ENCODE peak calls at places on chromosomes 13 and 19, in seven cellular contexts. One of them, this sample, is unnamed.

GRCh38 chr13:63501702-63502101 is 2086.1 kb upstream of the PCDH20 start:
- DNase-seq in GM12878: no peak
- DNase-seq in SK-N-SH: no peak
- DNase-seq in tibial nerve: no peak
- DNase-seq in stomach: no peak
- DNase-seq in A549: no peak
- DNase-seq in esophagus muscularis mucosa: no peak
- DNase-seq in this sample: no peak

GRCh38 chr13:113179374-113180230 is 21.2 kb downstream of the PROZ start:
- DNase-seq in GM12878: no peak
- DNase-seq in SK-N-SH: no peak
- DNase-seq in tibial nerve: no peak
- DNase-seq in stomach: no peak
- DNase-seq in A549: no peak
- DNase-seq in esophagus muscularis mucosa: no peak
- DNase-seq in this sample: no peak

GRCh38 chr13:31499274-31499673 is 240.1 kb upstream of the RXFP2 start:
- DNase-seq in GM12878: no peak
- DNase-seq in SK-N-SH: no peak
- DNase-seq in tibial nerve: no peak
- DNase-seq in stomach: no peak
- DNase-seq in A549: no peak
- DNase-seq in esophagus muscularis mucosa: no peak
- DNase-seq in this sample: no peak

GRCh38 chr13:37225414-37226047 is 120.1 kb upstream of the CSNK1A1L start:
- DNase-seq in GM12878: no peak
- DNase-seq in SK-N-SH: no peak
- DNase-seq in tibial nerve: no peak
- DNase-seq in stomach: no peak
- DNase-seq in A549: no peak
- DNase-seq in esophagus muscularis mucosa: no peak
- DNase-seq in this sample: no peak

GRCh38 chr19:54439174-54439851 is 9.7 kb upstream of the LENG8 start:
- DNase-seq in GM12878: no peak
- DNase-seq in SK-N-SH: peak; percentile 63
- DNase-seq in tibial nerve: no peak
- DNase-seq in stomach: peak; percentile 39
- DNase-seq in A549: peak; percentile 69
- DNase-seq in esophagus muscularis mucosa: no peak
- DNase-seq in this sample: no peak

GRCh38 chr13:48562296-48563066 is 29.6 kb upstream of the RCBTB2 start:
- DNase-seq in GM12878: peak; percentile 98
- DNase-seq in SK-N-SH: no peak
- DNase-seq in tibial nerve: no peak
- DNase-seq in stomach: no peak
- DNase-seq in A549: no peak
- DNase-seq in esophagus muscularis mucosa: peak; percentile 24
- DNase-seq in this sample: no peak

GRCh38 chr13:67052550-67053237 is 177.4 kb downstream of the PCDH9 start:
- DNase-seq in GM12878: no peak
- DNase-seq in SK-N-SH: no peak
- DNase-seq in tibial nerve: no peak
- DNase-seq in stomach: no peak
- DNase-seq in A549: no peak
- DNase-seq in esophagus muscularis mucosa: no peak
- DNase-seq in this sample: no peak

GRCh38 chr13:110685305-110685704 is 20.6 kb downstream of the CARS2 start:
- DNase-seq in GM12878: no peak
- DNase-seq in SK-N-SH: no peak
- DNase-seq in tibial nerve: no peak
- DNase-seq in stomach: no peak
- DNase-seq in A549: no peak
- DNase-seq in esophagus muscularis mucosa: no peak
- DNase-seq in this sample: peak; percentile 93

GRCh38 chr13:43003010-43003409 is 11.0 kb upstream of the EPSTI1 start:
- DNase-seq in GM12878: no peak
- DNase-seq in SK-N-SH: no peak
- DNase-seq in tibial nerve: no peak
- DNase-seq in stomach: no peak
- DNase-seq in A549: no peak
- DNase-seq in esophagus muscularis mucosa: no peak
- DNase-seq in this sample: no peak

GRCh38 chr13:101916108-101916757 is 463.8 kb downstream of the ITGBL1 start:
- DNase-seq in GM12878: no peak
- DNase-seq in SK-N-SH: peak; percentile 87
- DNase-seq in tibial nerve: no peak
- DNase-seq in stomach: no peak
- DNase-seq in A549: peak; percentile 15
- DNase-seq in esophagus muscularis mucosa: no peak
- DNase-seq in this sample: no peak

GRCh38 chr19:4682417-4683200 is 12.5 kb upstream of the MYDGF start:
- DNase-seq in GM12878: no peak
- DNase-seq in SK-N-SH: no peak
- DNase-seq in tibial nerve: no peak
- DNase-seq in stomach: no peak
- DNase-seq in A549: no peak
- DNase-seq in esophagus muscularis mucosa: no peak
- DNase-seq in this sample: no peak

GRCh38 chr19:19146000-19146608 is 7.8 kb upstream of the TMEM161A start:
- DNase-seq in GM12878: no peak
- DNase-seq in SK-N-SH: peak; percentile 93
- DNase-seq in tibial nerve: peak; percentile 60
- DNase-seq in stomach: peak; percentile 88
- DNase-seq in A549: peak; percentile 32
- DNase-seq in esophagus muscularis mucosa: peak; percentile 95
- DNase-seq in this sample: peak; percentile 87

GRCh38 chr19:54532528-54532927 is 29.9 kb downstream of the LAIR2 start:
- DNase-seq in GM12878: peak; percentile 77
- DNase-seq in SK-N-SH: no peak
- DNase-seq in tibial nerve: no peak
- DNase-seq in stomach: no peak
- DNase-seq in A549: no peak
- DNase-seq in esophagus muscularis mucosa: no peak
- DNase-seq in this sample: no peak

GRCh38 chr13:33471182-33471581 is 185.6 kb upstream of the STARD13 start:
- DNase-seq in GM12878: no peak
- DNase-seq in SK-N-SH: no peak
- DNase-seq in tibial nerve: no peak
- DNase-seq in stomach: no peak
- DNase-seq in A549: no peak
- DNase-seq in esophagus muscularis mucosa: no peak
- DNase-seq in this sample: no peak

GRCh38 chr19:31408460-31409124 is 59.4 kb upstream of the TSHZ3 start:
- DNase-seq in GM12878: no peak
- DNase-seq in SK-N-SH: no peak
- DNase-seq in tibial nerve: no peak
- DNase-seq in stomach: no peak
- DNase-seq in A549: no peak
- DNase-seq in esophagus muscularis mucosa: no peak
- DNase-seq in this sample: no peak

GRCh38 chr13:113897161-113897560 is 33.3 kb upstream of the GAS6 start:
- DNase-seq in GM12878: no peak
- DNase-seq in SK-N-SH: no peak
- DNase-seq in tibial nerve: no peak
- DNase-seq in stomach: no peak
- DNase-seq in A549: peak; percentile 4
- DNase-seq in esophagus muscularis mucosa: peak; percentile 86
- DNase-seq in this sample: no peak

GRCh38 chr19:48874309-48875135 is 2.3 kb downstream of the PPP1R15A start:
- DNase-seq in GM12878: no peak
- DNase-seq in SK-N-SH: no peak
- DNase-seq in tibial nerve: no peak
- DNase-seq in stomach: peak; percentile 61
- DNase-seq in A549: peak; percentile 52
- DNase-seq in esophagus muscularis mucosa: no peak
- DNase-seq in this sample: no peak

GRCh38 chr19:45638930-45639729 is at the start of gene EML2:
- DNase-seq in GM12878: no peak
- DNase-seq in SK-N-SH: peak; percentile 15
- DNase-seq in tibial nerve: no peak
- DNase-seq in stomach: peak; percentile 71
- DNase-seq in A549: peak; percentile 71
- DNase-seq in esophagus muscularis mucosa: no peak
- DNase-seq in this sample: no peak

GRCh38 chr13:72639377-72639776 is 88.1 kb downstream of the MZT1 start:
- DNase-seq in GM12878: no peak
- DNase-seq in SK-N-SH: no peak
- DNase-seq in tibial nerve: no peak
- DNase-seq in stomach: no peak
- DNase-seq in A549: no peak
- DNase-seq in esophagus muscularis mucosa: no peak
- DNase-seq in this sample: no peak

GRCh38 chr19:34733266-34733825 is 697 bp upstream of the ZNF181 start:
- DNase-seq in GM12878: no peak
- DNase-seq in SK-N-SH: peak; percentile 61
- DNase-seq in tibial nerve: peak; percentile 16
- DNase-seq in stomach: no peak
- DNase-seq in A549: no peak
- DNase-seq in esophagus muscularis mucosa: no peak
- DNase-seq in this sample: peak; percentile 75

GRCh38 chr19:34732548-34733255 is 1.3 kb upstream of the ZNF181 start:
- DNase-seq in GM12878: no peak
- DNase-seq in SK-N-SH: peak; percentile 30
- DNase-seq in tibial nerve: no peak
- DNase-seq in stomach: no peak
- DNase-seq in A549: no peak
- DNase-seq in esophagus muscularis mucosa: no peak
- DNase-seq in this sample: no peak

GRCh38 chr19:34731964-34732363 is 2.1 kb upstream of the ZNF181 start:
- DNase-seq in GM12878: no peak
- DNase-seq in SK-N-SH: no peak
- DNase-seq in tibial nerve: no peak
- DNase-seq in stomach: no peak
- DNase-seq in A549: no peak
- DNase-seq in esophagus muscularis mucosa: no peak
- DNase-seq in this sample: no peak

GRCh38 chr19:34734601-34735103 is 609 bp downstream of the ZNF181 start:
- DNase-seq in GM12878: no peak
- DNase-seq in SK-N-SH: no peak
- DNase-seq in tibial nerve: no peak
- DNase-seq in stomach: no peak
- DNase-seq in A549: no peak
- DNase-seq in esophagus muscularis mucosa: no peak
- DNase-seq in this sample: no peak

DNA sequence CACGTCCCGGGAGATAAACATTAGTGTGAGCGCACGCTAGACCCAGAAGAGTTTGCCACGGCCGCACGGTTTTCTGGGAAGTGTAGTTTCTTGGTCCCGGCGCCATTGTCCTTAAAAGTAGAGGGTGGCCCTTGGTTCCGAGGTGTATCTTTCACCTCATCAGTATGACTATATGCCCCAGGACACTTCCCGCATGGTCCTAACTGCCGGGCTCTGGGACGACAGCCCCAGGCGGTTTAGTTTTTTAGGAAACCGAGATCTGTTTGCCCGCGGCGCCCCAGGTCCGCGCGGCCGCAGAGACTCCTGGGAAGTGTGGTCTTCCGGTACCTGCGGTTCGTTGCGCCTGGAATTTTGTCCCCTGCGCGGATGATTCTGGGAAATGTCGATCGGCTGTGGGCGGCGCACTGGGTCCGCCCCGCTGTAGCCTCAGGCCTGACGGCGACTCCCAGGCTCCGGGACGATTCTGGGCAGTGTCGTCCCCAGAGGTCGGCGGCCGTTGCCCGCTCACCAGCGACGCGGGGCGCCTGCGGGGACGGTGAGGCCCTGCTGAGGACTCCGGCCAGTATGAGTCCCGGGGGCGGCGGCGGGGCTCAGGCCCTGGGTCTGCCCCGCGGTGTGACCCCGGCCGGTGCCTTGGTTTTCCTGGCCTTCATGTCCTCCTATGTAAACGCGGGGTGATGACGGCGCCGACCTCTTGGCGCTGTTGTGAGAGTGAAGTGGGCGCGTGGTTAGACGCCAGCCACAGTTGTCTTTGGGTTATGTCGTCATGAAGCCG is at the start of gene ZNF181:
- DNase-seq in GM12878: peak; percentile 53
- DNase-seq in SK-N-SH: peak; percentile 92
- DNase-seq in tibial nerve: peak; percentile 67
- DNase-seq in stomach: peak; percentile 89
- DNase-seq in A549: peak; percentile 98
- DNase-seq in esophagus muscularis mucosa: peak; percentile 98
- DNase-seq in this sample: peak; percentile 94
- TF ChIP-seq EP300 in GM12878: no peak
- TF ChIP-seq EP300 in SK-N-SH: no peak
- TF ChIP-seq EP300 in tibial nerve: peak; percentile 87
- TF ChIP-seq EP300 in stomach: no peak
- TF ChIP-seq EP300 in A549: no peak
- TF ChIP-seq EP300 in esophagus muscularis mucosa: peak; percentile 61
- TF ChIP-seq EP300 in this sample: peak; percentile 23

DNA sequence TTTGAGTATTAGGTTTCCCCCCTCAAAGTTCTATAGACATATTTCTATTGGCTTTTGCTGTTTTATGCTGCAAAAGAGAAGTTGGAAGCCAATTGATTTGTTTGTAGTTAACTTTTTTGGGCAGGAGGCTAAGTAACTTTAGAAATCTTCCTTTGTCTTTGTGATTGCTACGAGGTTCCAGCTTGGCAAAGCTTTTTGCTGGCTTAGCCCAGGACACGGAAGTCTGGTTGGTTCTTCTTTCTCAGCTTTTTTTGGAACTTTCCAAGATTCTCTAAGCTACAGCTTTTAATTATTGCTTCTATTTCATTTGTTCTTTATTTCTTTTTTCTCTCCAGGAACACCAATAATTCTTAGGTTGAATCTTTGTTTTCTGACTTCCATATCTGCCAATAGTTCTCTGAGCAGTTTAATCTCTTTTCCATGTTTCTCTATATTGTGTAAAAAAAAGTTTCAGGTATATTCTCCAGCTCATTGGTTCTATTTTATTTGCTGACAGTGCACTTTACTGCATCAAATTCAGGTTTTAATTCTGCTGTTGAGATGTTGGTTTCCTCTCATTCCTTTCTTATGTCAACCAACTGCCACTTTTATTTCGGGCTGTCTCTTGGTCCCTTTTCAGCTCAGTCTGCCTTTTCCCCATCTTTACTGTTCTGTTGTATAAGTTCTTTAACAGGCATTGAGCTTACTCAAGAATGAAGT is 27.8 kb downstream of the MBNL2 start:
- DNase-seq in GM12878: no peak
- DNase-seq in SK-N-SH: no peak
- DNase-seq in tibial nerve: no peak
- DNase-seq in stomach: no peak
- DNase-seq in A549: no peak
- DNase-seq in esophagus muscularis mucosa: no peak
- DNase-seq in this sample: no peak
- H3K27ac ChIP-seq in GM12878: no peak overlapping the region
- H3K27ac ChIP-seq in SK-N-SH: peak overlapping the region; percentile 79
- H3K27ac ChIP-seq in tibial nerve: peak overlapping the region; percentile 86
- H3K27ac ChIP-seq in stomach: peak overlapping the region; percentile 73
- H3K27ac ChIP-seq in A549: peak overlapping the region; percentile 67
- H3K27ac ChIP-seq in esophagus muscularis mucosa: peak overlapping the region; percentile 76
- H3K27ac ChIP-seq in this sample: peak overlapping the region; percentile 54

GRCh38 chr13:41495044-41495443 is 37.7 kb downstream of the RGCC start:
- DNase-seq in GM12878: no peak
- DNase-seq in SK-N-SH: no peak
- DNase-seq in tibial nerve: no peak
- DNase-seq in stomach: no peak
- DNase-seq in A549: no peak
- DNase-seq in esophagus muscularis mucosa: no peak
- DNase-seq in this sample: no peak
- TF ChIP-seq EP300 in GM12878: no peak
- TF ChIP-seq EP300 in SK-N-SH: no peak
- TF ChIP-seq EP300 in tibial nerve: peak; percentile 27
- TF ChIP-seq EP300 in stomach: no peak
- TF ChIP-seq EP300 in A549: no peak
- TF ChIP-seq EP300 in esophagus muscularis mucosa: no peak
- TF ChIP-seq EP300 in this sample: no peak

GRCh38 chr19:5964816-5965565 is 12.9 kb downstream of the RANBP3 start:
- DNase-seq in GM12878: no peak
- DNase-seq in SK-N-SH: peak; percentile 15
- DNase-seq in tibial nerve: no peak
- DNase-seq in stomach: no peak
- DNase-seq in A549: no peak
- DNase-seq in esophagus muscularis mucosa: no peak
- DNase-seq in this sample: peak; percentile 54
- H3K27ac ChIP-seq in GM12878: no peak overlapping the region
- H3K27ac ChIP-seq in SK-N-SH: no peak overlapping the region
- H3K27ac ChIP-seq in tibial nerve: peak overlapping the region; percentile 86
- H3K27ac ChIP-seq in stomach: peak overlapping the region; percentile 73
- H3K27ac ChIP-seq in A549: no peak overlapping the region
- H3K27ac ChIP-seq in esophagus muscularis mucosa: peak overlapping the region; percentile 85
- H3K27ac ChIP-seq in this sample: peak overlapping the region; percentile 82